ENCODE peak calls at places on chromosomes 13 and 19, in six cellular contexts. K, O, Y, A, B and S are unnamed samples.

GRCh38 chr19:58575183-58576041 is 2.3 kb upstream of the MZF1 start:
- DNase-seq in Y (peak; percentile 95), B (peak; percentile 58), A (peak; percentile 83), O (peak; percentile 95), K (peak; percentile 93), S (peak; percentile 93)

GRCh38 chr19:9891609-9892373 is 44.5 kb downstream of the OLFM2 start:
- DNase-seq in B (no peak), O (no peak), K (no peak), Y (no peak), A (no peak), S (no peak)

GRCh38 chr13:109699628-109700071 is 86.7 kb downstream of the IRS2 start:
- DNase-seq in Y (peak; percentile 48), A (no peak), K (no peak), B (no peak), O (no peak), S (peak; percentile 63)

GRCh38 chr13:101457176-101457575 is 4.7 kb downstream of the ITGBL1 start:
- DNase-seq in K (no peak), Y (no peak), B (no peak), A (no peak), O (no peak), S (no peak)

GRCh38 chr19:3291644-3292043 is 67.2 kb downstream of the CELF5 start:
- DNase-seq in O (no peak), A (no peak), Y (no peak), K (no peak), B (no peak), S (no peak)

GRCh38 chr19:16516923-16517610 is 20.9 kb downstream of the C19orf44 start:
- DNase-seq in A (no peak), Y (no peak), K (no peak), B (no peak), O (no peak), S (no peak)

GRCh38 chr13:98755116-98755515 is 2.6 kb upstream of the SLC15A1 start:
- DNase-seq in B (no peak), K (no peak), A (no peak), O (no peak), Y (no peak), S (no peak)

GRCh38 chr13:35388979-35389378 is 87.5 kb downstream of the MAB21L1 start:
- DNase-seq in Y (no peak), B (no peak), A (no peak), K (no peak), O (peak; percentile 87), S (no peak)

GRCh38 chr13:24199016-24199415 is 38.5 kb downstream of the SPATA13 start:
- DNase-seq in O (no peak), K (no peak), B (no peak), A (no peak), Y (no peak), S (no peak)

GRCh38 chr13:66375756-66376155 is 854.4 kb downstream of the PCDH9 start:
- DNase-seq in O (no peak), B (no peak), A (no peak), K (no peak), Y (no peak), S (no peak)

GRCh38 chr13:29162638-29163037 is 342.5 kb downstream of the MTUS2 start:
- DNase-seq in A (no peak), B (no peak), O (no peak), K (no peak), Y (peak; percentile 1), S (peak; percentile 37)

GRCh38 chr19:14536926-14537692 is 7.7 kb downstream of the TECR start:
- DNase-seq in A (no peak), O (peak; percentile 77), K (peak; percentile 51), B (no peak), Y (peak; percentile 97), S (peak; percentile 53)
- H3K4me3 ChIP-seq in A (no peak overlapping the region), O (no peak overlapping the region), K (no peak overlapping the region), B (no peak overlapping the region), Y (peak overlapping the region; percentile 45), S (no peak overlapping the region)

DNA sequence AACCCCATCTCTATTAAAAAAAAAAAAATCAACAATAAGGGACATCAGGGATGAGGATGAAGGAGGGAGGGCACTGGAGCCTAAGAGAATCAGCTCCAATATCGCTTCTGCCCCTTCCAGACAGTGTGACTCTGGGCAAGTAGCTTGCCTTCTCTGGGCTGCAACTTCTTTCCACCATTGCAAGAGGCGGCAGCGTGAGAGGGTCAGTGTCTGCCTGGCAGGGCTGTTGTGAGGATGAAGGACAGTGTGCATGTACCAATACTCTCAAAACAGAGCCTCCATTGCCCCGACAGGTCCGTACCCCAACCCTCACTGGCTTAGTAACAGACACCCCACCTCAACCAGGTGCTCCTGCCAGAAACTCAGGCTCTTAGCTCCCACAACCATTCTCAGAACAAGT is 15.3 kb upstream of the LENG8 start:
- DNase-seq in A (no peak), B (no peak), K (no peak), Y (no peak), O (no peak), S (no peak)
- TF ChIP-seq MYC in A (no peak), B (no peak), K (no peak), Y (no peak), O (no peak), S (no peak)

GRCh38 chr19:38276942-38277517 is 12.7 kb downstream of the SPINT2 start:
- DNase-seq in Y (no peak), B (no peak), O (no peak), K (no peak), A (no peak), S (no peak)

GRCh38 chr19:38278751-38279150 is 14.4 kb downstream of the SPINT2 start:
- DNase-seq in K (no peak), A (no peak), O (no peak), Y (no peak), B (no peak), S (no peak)

GRCh38 chr19:38280030-38280921 is 15.9 kb downstream of the SPINT2 start:
- DNase-seq in K (no peak), A (no peak), Y (no peak), B (no peak), O (no peak), S (no peak)

GRCh38 chr19:38277969-38278680 is 13.8 kb downstream of the SPINT2 start:
- DNase-seq in Y (no peak), K (no peak), A (no peak), B (no peak), O (peak; percentile 78), S (no peak)

GRCh38 chr19:38277549-38277948 is 13.2 kb downstream of the SPINT2 start:
- DNase-seq in B (no peak), A (no peak), Y (no peak), O (no peak), K (no peak), S (no peak)
- H3K4me3 ChIP-seq in B (no peak overlapping the region), A (no peak overlapping the region), Y (no peak overlapping the region), O (no peak overlapping the region), K (no peak overlapping the region), S (no peak overlapping the region)

GRCh38 chr19:7505288-7505681 is 10.6 kb upstream of the ZNF358 start:
- DNase-seq in B (no peak), Y (no peak), A (no peak), O (no peak), K (no peak), S (no peak)

GRCh38 chr19:7497292-7497691 is 8.5 kb upstream of the PEX11G start:
- DNase-seq in Y (peak; percentile 58), A (no peak), O (no peak), B (no peak), K (no peak), S (peak; percentile 46)

GRCh38 chr19:7504684-7505083 is 11.2 kb upstream of the ZNF358 start:
- DNase-seq in B (no peak), K (no peak), Y (peak; percentile 20), A (no peak), O (no peak), S (no peak)

GRCh38 chr19:7502552-7502951 is 13.4 kb upstream of the ZNF358 start:
- DNase-seq in B (no peak), Y (no peak), A (no peak), O (no peak), K (no peak), S (no peak)

GRCh38 chr19:7500811-7501450 is 12.1 kb upstream of the PEX11G start:
- DNase-seq in Y (peak; percentile 84), B (no peak), O (peak; percentile 47), A (peak; percentile 35), K (peak; percentile 65), S (no peak)
- TF ChIP-seq MYC in Y (peak; percentile 13), B (no peak), O (no peak), A (peak; percentile 77), K (no peak), S (no peak)

GRCh38 chr13:50426932-50427331 is 411.7 kb downstream of the KCNRG start:
- DNase-seq in B (no peak), Y (no peak), K (no peak), O (no peak), A (no peak), S (no peak)
- H3K4me3 ChIP-seq in B (no peak overlapping the region), Y (no peak overlapping the region), K (no peak overlapping the region), O (no peak overlapping the region), A (no peak overlapping the region), S (no peak overlapping the region)